ENCODE peak calls at places on chromosomes 7 and 10, in seven cellular contexts. One of them, this sample, is unnamed.

GRCh38 chr7:115005942-115006341 is 84.0 kb downstream of the MDFIC start:
- ATAC-seq in HepG2: peak; percentile 94
- ATAC-seq in IMR-90: no peak
- ATAC-seq in HCT116: no peak
- ATAC-seq in A549: peak; percentile 82
- ATAC-seq in heart left ventricle: no peak
- ATAC-seq in body of pancreas: peak; percentile 48
- ATAC-seq in this sample: no peak

GRCh38 chr7:92691578-92691977 is 101.4 kb upstream of the FAM133B start:
- ATAC-seq in HepG2: no peak
- ATAC-seq in IMR-90: peak; percentile 30
- ATAC-seq in HCT116: peak; percentile 39
- ATAC-seq in A549: peak; percentile 60
- ATAC-seq in heart left ventricle: no peak
- ATAC-seq in body of pancreas: peak; percentile 29
- ATAC-seq in this sample: no peak

GRCh38 chr10:122515588-122516231 is 44.8 kb upstream of the DMBT1 start:
- ATAC-seq in HepG2: no peak
- ATAC-seq in IMR-90: no peak
- ATAC-seq in HCT116: no peak
- ATAC-seq in A549: no peak
- ATAC-seq in heart left ventricle: peak; percentile 76
- ATAC-seq in body of pancreas: peak; percentile 16
- ATAC-seq in this sample: peak; percentile 25

GRCh38 chr10:103751696-103752287 is 103.6 kb downstream of the SH3PXD2A start:
- ATAC-seq in HepG2: no peak
- ATAC-seq in IMR-90: peak; percentile 29
- ATAC-seq in HCT116: no peak
- ATAC-seq in A549: no peak
- ATAC-seq in heart left ventricle: peak; percentile 86
- ATAC-seq in body of pancreas: no peak
- ATAC-seq in this sample: no peak

GRCh38 chr7:43307522-43307921 is 195.1 kb downstream of the HECW1 start:
- ATAC-seq in HepG2: no peak
- ATAC-seq in IMR-90: no peak
- ATAC-seq in HCT116: no peak
- ATAC-seq in A549: no peak
- ATAC-seq in heart left ventricle: no peak
- ATAC-seq in body of pancreas: no peak
- ATAC-seq in this sample: no peak

GRCh38 chr7:66359656-66360211 is 154.6 kb downstream of the TPST1 start:
- ATAC-seq in HepG2: no peak
- ATAC-seq in IMR-90: no peak
- ATAC-seq in HCT116: no peak
- ATAC-seq in A549: no peak
- ATAC-seq in heart left ventricle: peak; percentile 74
- ATAC-seq in body of pancreas: no peak
- ATAC-seq in this sample: peak; percentile 58

GRCh38 chr10:60417898-60418297 is 28.2 kb upstream of the ANK3 start:
- ATAC-seq in HepG2: no peak
- ATAC-seq in IMR-90: peak; percentile 16
- ATAC-seq in HCT116: peak; percentile 42
- ATAC-seq in A549: peak; percentile 74
- ATAC-seq in heart left ventricle: no peak
- ATAC-seq in body of pancreas: no peak
- ATAC-seq in this sample: no peak

GRCh38 chr7:117069379-117069778 is 116.1 kb downstream of the ST7 start:
- ATAC-seq in HepG2: no peak
- ATAC-seq in IMR-90: no peak
- ATAC-seq in HCT116: no peak
- ATAC-seq in A549: no peak
- ATAC-seq in heart left ventricle: no peak
- ATAC-seq in body of pancreas: no peak
- ATAC-seq in this sample: no peak

GRCh38 chr7:10122573-10123100 is 851.0 kb upstream of the PHF14 start:
- ATAC-seq in HepG2: no peak
- ATAC-seq in IMR-90: no peak
- ATAC-seq in HCT116: no peak
- ATAC-seq in A549: no peak
- ATAC-seq in heart left ventricle: peak; percentile 91
- ATAC-seq in body of pancreas: peak; percentile 40
- ATAC-seq in this sample: peak; percentile 19

GRCh38 chr10:29702288-29703164 is 67.8 kb upstream of the SVIL start:
- ATAC-seq in HepG2: peak; percentile 59
- ATAC-seq in IMR-90: peak; percentile 32
- ATAC-seq in HCT116: no peak
- ATAC-seq in A549: no peak
- ATAC-seq in heart left ventricle: peak; percentile 24
- ATAC-seq in body of pancreas: no peak
- ATAC-seq in this sample: peak; percentile 53

GRCh38 chr10:32072025-32072787 is 16.0 kb upstream of the KIF5B start:
- ATAC-seq in HepG2: peak; percentile 68
- ATAC-seq in IMR-90: no peak
- ATAC-seq in HCT116: no peak
- ATAC-seq in A549: peak; percentile 39
- ATAC-seq in heart left ventricle: peak; percentile 10
- ATAC-seq in body of pancreas: no peak
- ATAC-seq in this sample: no peak

DNA sequence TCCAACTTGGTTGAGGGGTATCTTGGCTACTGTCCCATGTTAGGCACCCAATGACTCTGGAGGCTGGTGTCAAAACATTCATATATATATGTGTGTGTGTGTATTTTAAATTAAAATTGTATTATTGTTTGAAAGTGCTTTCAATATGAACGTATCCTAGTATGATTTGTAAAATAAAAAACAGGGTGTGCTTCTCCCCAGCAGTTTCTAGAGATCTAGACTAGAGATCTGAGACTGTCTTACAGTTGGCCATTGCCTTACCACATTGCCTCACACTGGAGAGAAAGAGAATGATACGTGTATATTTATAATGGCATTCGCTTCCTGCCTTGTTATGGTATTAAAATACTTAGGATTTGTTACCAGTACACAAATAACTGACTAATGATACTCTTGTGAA is 1.2 kb downstream of the BAG3 start:
- ATAC-seq in HepG2: peak; percentile 50
- ATAC-seq in IMR-90: peak; percentile 27
- ATAC-seq in HCT116: peak; percentile 59
- ATAC-seq in A549: peak; percentile 40
- ATAC-seq in heart left ventricle: peak; percentile 33
- ATAC-seq in body of pancreas: peak; percentile 58
- ATAC-seq in this sample: no peak
- TF ChIP-seq POLR2A in HepG2: no peak
- TF ChIP-seq POLR2A in IMR-90: peak; percentile 81
- TF ChIP-seq POLR2A in HCT116: no peak
- TF ChIP-seq POLR2A in A549: no peak
- TF ChIP-seq POLR2A in heart left ventricle: no peak
- TF ChIP-seq POLR2A in body of pancreas: peak; percentile 43
- TF ChIP-seq POLR2A in this sample: no peak

DNA sequence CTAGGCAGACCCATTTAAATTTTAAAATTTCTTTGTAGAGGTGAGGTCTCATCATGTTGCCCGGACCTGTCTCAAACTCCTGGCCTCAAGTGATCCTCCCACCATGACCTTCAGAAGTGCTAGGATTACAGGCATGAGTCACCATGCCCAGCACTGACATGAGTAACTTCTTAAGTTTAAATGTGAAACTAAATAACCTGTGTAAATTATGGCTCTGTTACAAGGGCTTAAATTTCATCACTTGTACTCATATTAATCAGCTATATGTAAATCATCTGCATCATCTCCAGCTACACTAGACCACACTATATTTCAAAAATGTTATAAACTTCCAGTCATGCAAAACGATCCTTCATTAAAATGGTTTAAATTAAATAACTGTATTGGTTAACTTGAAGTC is 56.1 kb downstream of the ATAD1 start:
- ATAC-seq in HepG2: peak; percentile 69
- ATAC-seq in IMR-90: peak; percentile 77
- ATAC-seq in HCT116: peak; percentile 84
- ATAC-seq in A549: peak; percentile 50
- ATAC-seq in heart left ventricle: peak; percentile 42
- ATAC-seq in body of pancreas: peak; percentile 58
- ATAC-seq in this sample: no peak
- H3K27ac ChIP-seq in HepG2: no peak overlapping the region
- H3K27ac ChIP-seq in IMR-90: no peak overlapping the region
- H3K27ac ChIP-seq in HCT116: peak overlapping the region; percentile 13
- H3K27ac ChIP-seq in A549: no peak overlapping the region
- H3K27ac ChIP-seq in heart left ventricle: no peak overlapping the region
- H3K27ac ChIP-seq in body of pancreas: no peak overlapping the region
- H3K27ac ChIP-seq in this sample: no peak overlapping the region

DNA sequence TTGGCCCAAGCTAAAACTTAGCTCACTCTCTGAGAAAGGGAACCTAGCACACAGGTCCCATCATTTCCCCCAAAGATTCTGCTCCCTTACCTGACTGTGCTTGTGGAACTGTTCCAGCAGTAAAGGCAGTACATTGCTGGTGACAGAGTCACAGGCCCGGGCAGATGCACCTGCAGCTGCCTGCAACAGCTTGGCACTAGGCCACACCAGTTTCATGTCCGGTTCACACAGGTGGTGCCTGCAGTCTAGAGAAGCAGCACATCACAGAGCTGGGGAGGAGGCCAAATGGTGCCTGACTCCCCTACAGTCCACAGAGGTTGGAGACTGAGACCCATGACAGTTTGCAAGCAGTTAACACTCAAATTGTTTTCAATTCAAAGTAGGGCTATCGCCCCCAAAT is 22.2 kb downstream of the ZDHHC16 start:
- ATAC-seq in HepG2: no peak
- ATAC-seq in IMR-90: no peak
- ATAC-seq in HCT116: no peak
- ATAC-seq in A549: no peak
- ATAC-seq in heart left ventricle: no peak
- ATAC-seq in body of pancreas: no peak
- ATAC-seq in this sample: no peak
- TF ChIP-seq POLR2A in HepG2: no peak
- TF ChIP-seq POLR2A in IMR-90: no peak
- TF ChIP-seq POLR2A in HCT116: no peak
- TF ChIP-seq POLR2A in A549: no peak
- TF ChIP-seq POLR2A in heart left ventricle: no peak
- TF ChIP-seq POLR2A in body of pancreas: no peak
- TF ChIP-seq POLR2A in this sample: no peak

GRCh38 chr10:130748409-130749057 is 563.0 kb downstream of the TCERG1L start:
- ATAC-seq in HepG2: no peak
- ATAC-seq in IMR-90: no peak
- ATAC-seq in HCT116: no peak
- ATAC-seq in A549: no peak
- ATAC-seq in heart left ventricle: no peak
- ATAC-seq in body of pancreas: no peak
- ATAC-seq in this sample: no peak
- H3K27ac ChIP-seq in HepG2: no peak overlapping the region
- H3K27ac ChIP-seq in IMR-90: no peak overlapping the region
- H3K27ac ChIP-seq in HCT116: no peak overlapping the region
- H3K27ac ChIP-seq in A549: no peak overlapping the region
- H3K27ac ChIP-seq in heart left ventricle: no peak overlapping the region
- H3K27ac ChIP-seq in body of pancreas: no peak overlapping the region
- H3K27ac ChIP-seq in this sample: no peak overlapping the region

DNA sequence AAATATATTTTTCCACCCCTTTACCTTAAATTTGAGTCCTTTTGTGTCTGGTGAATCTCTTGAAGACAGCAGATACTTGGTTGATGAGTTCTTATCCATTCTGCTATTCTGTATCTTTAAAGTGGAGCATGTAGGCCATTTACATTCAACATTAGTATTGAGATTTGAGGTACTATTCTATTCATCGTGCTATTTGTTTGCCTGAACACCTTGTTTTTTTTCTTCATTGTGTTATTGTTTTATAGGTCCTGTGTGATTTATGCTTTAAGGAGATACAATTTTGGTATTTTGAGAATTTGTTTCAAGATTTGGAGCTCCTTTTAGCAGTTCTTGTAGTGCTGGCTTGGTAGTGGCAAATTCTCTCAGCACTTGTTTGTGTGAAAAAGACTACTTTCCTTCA is 29.9 kb downstream of the GDI2 start:
- ATAC-seq in HepG2: no peak
- ATAC-seq in IMR-90: no peak
- ATAC-seq in HCT116: no peak
- ATAC-seq in A549: no peak
- ATAC-seq in heart left ventricle: no peak
- ATAC-seq in body of pancreas: no peak
- ATAC-seq in this sample: no peak
- TF ChIP-seq POLR2A in HepG2: no peak
- TF ChIP-seq POLR2A in IMR-90: no peak
- TF ChIP-seq POLR2A in HCT116: no peak
- TF ChIP-seq POLR2A in A549: no peak
- TF ChIP-seq POLR2A in heart left ventricle: no peak
- TF ChIP-seq POLR2A in body of pancreas: no peak
- TF ChIP-seq POLR2A in this sample: no peak

GRCh38 chr10:132422931-132423813 is 26.2 kb downstream of the PWWP2B start:
- ATAC-seq in HepG2: no peak
- ATAC-seq in IMR-90: no peak
- ATAC-seq in HCT116: no peak
- ATAC-seq in A549: no peak
- ATAC-seq in heart left ventricle: no peak
- ATAC-seq in body of pancreas: no peak
- ATAC-seq in this sample: no peak

GRCh38 chr10:132419631-132420468 is 22.9 kb downstream of the PWWP2B start:
- ATAC-seq in HepG2: peak; percentile 27
- ATAC-seq in IMR-90: no peak
- ATAC-seq in HCT116: no peak
- ATAC-seq in A549: no peak
- ATAC-seq in heart left ventricle: no peak
- ATAC-seq in body of pancreas: no peak
- ATAC-seq in this sample: no peak

GRCh38 chr10:132422169-132422691 is 25.2 kb downstream of the PWWP2B start:
- ATAC-seq in HepG2: no peak
- ATAC-seq in IMR-90: no peak
- ATAC-seq in HCT116: no peak
- ATAC-seq in A549: no peak
- ATAC-seq in heart left ventricle: no peak
- ATAC-seq in body of pancreas: no peak
- ATAC-seq in this sample: no peak

GRCh38 chr10:132420469-132421376 is 23.7 kb downstream of the PWWP2B start:
- ATAC-seq in HepG2: peak; percentile 81
- ATAC-seq in IMR-90: peak; percentile 24
- ATAC-seq in HCT116: peak; percentile 51
- ATAC-seq in A549: peak; percentile 62
- ATAC-seq in heart left ventricle: peak; percentile 51
- ATAC-seq in body of pancreas: peak; percentile 54
- ATAC-seq in this sample: peak; percentile 23

GRCh38 chr10:132421377-132422168 is 24.6 kb downstream of the PWWP2B start:
- ATAC-seq in HepG2: peak; percentile 52
- ATAC-seq in IMR-90: peak; percentile 90
- ATAC-seq in HCT116: peak; percentile 69
- ATAC-seq in A549: peak; percentile 72
- ATAC-seq in heart left ventricle: peak; percentile 93
- ATAC-seq in body of pancreas: peak; percentile 72
- ATAC-seq in this sample: peak; percentile 87
- H3K27ac ChIP-seq in HepG2: no peak overlapping the region
- H3K27ac ChIP-seq in IMR-90: peak overlapping the region; percentile 56
- H3K27ac ChIP-seq in HCT116: peak overlapping the region; percentile 82
- H3K27ac ChIP-seq in A549: peak overlapping the region; percentile 85
- H3K27ac ChIP-seq in heart left ventricle: peak overlapping the region; percentile 90
- H3K27ac ChIP-seq in body of pancreas: peak overlapping the region; percentile 94
- H3K27ac ChIP-seq in this sample: peak overlapping the region; percentile 88